ENCODE peak calls at places on chromosomes 3 and 15, in seven cellular contexts. X, G, A, C, Z, H and O are unnamed samples.

GRCh38 chr3:185824467-185825378 is at the start of gene IGF2BP2:
- DNase-seq in X (peak), G (no peak), A (no peak), C (peak), Z (peak), H (peak), O (no peak)

GRCh38 chr15:70508561-70509281 is 254.6 kb downstream of the UACA start:
- DNase-seq in X (peak), G (no peak), A (no peak), C (peak), Z (peak), H (peak), O (no peak)

GRCh38 chr3:38438421-38438820 is 15.3 kb upstream of the ACVR2B start:
- DNase-seq in X (no peak), G (no peak), A (no peak), C (peak), Z (no peak), H (peak), O (no peak)

GRCh38 chr3:37511357-37511970 is 337.1 kb upstream of the LRRFIP2 start:
- DNase-seq in X (no peak), G (no peak), A (no peak), C (no peak), Z (no peak), H (no peak), O (no peak)

GRCh38 chr3:127141921-127142730 is 50.8 kb upstream of the PRR23E start:
- DNase-seq in X (peak), G (no peak), A (no peak), C (no peak), Z (no peak), H (no peak), O (no peak)

GRCh38 chr3:122975924-122976293 is 51.7 kb downstream of the SEMA5B start:
- DNase-seq in X (no peak), G (no peak), A (no peak), C (no peak), Z (no peak), H (no peak), O (no peak)

GRCh38 chr3:25585361-25586166 is 79.1 kb downstream of the TOP2B start:
- DNase-seq in X (no peak), G (no peak), A (no peak), C (peak), Z (no peak), H (peak), O (no peak)

GRCh38 chr3:87209115-87209514 is 18.0 kb upstream of the CHMP2B start:
- DNase-seq in X (no peak), G (no peak), A (no peak), C (no peak), Z (no peak), H (no peak), O (no peak)

GRCh38 chr3:60610441-60611112 is 640.7 kb downstream of the FHIT start:
- DNase-seq in X (peak), G (no peak), A (no peak), C (peak), Z (peak), H (peak), O (no peak)

GRCh38 chr15:49471733-49472132 is 48.7 kb downstream of the FGF7 start:
- DNase-seq in X (no peak), G (no peak), A (peak), C (no peak), Z (no peak), H (no peak), O (no peak)

GRCh38 chr3:144775581-144775980 is 804.0 kb downstream of the DIPK2A start:
- DNase-seq in X (no peak), G (no peak), A (no peak), C (no peak), Z (no peak), H (no peak), O (no peak)

GRCh38 chr3:37814547-37814946 is 47.1 kb upstream of the CTDSPL start:
- DNase-seq in X (peak), G (no peak), A (no peak), C (peak), Z (peak), H (peak), O (no peak)

GRCh38 chr3:55218577-55218976 is 268.5 kb downstream of the WNT5A start:
- DNase-seq in X (no peak), G (no peak), A (no peak), C (no peak), Z (no peak), H (no peak), O (no peak)

GRCh38 chr3:46649436-46649835 is 37.1 kb downstream of the FAM240A start:
- DNase-seq in X (no peak), G (no peak), A (no peak), C (no peak), Z (no peak), H (peak), O (no peak)

GRCh38 chr3:67940200-67940952 is 286.0 kb upstream of the SUCLG2 start:
- DNase-seq in X (peak), G (no peak), A (no peak), C (no peak), Z (no peak), H (peak), O (no peak)

GRCh38 chr3:52194541-52195296 is 3.2 kb upstream of the ALAS1 start:
- DNase-seq in X (peak), G (no peak), A (no peak), C (no peak), Z (peak), H (no peak), O (no peak)

GRCh38 chr3:126186749-126187148 is 6.4 kb upstream of the ALDH1L1 start:
- DNase-seq in X (no peak), G (no peak), A (no peak), C (no peak), Z (no peak), H (no peak), O (no peak)

GRCh38 chr3:31091748-31092147 is 197.3 kb upstream of the GADL1 start:
- DNase-seq in X (no peak), G (no peak), A (no peak), C (no peak), Z (no peak), H (no peak), O (no peak)

GRCh38 chr3:93973160-93974126 is at the start of gene PROS1:
- DNase-seq in X (peak), G (peak), A (no peak), C (peak), Z (peak), H (peak), O (peak)

GRCh38 chr3:193772389-193772788 is 179.4 kb downstream of the OPA1 start:
- DNase-seq in X (no peak), G (no peak), A (no peak), C (no peak), Z (no peak), H (no peak), O (no peak)

GRCh38 chr15:91484141-91484540 is 369.4 kb upstream of the SLCO3A1 start:
- DNase-seq in X (no peak), G (no peak), A (no peak), C (no peak), Z (no peak), H (no peak), O (no peak)

GRCh38 chr3:177524742-177525141 is 327.5 kb upstream of the TBL1XR1 start:
- DNase-seq in X (no peak), G (no peak), A (no peak), C (no peak), Z (no peak), H (no peak), O (no peak)

GRCh38 chr15:86021281-86022264 is 58.1 kb upstream of the AGBL1 start:
- DNase-seq in X (peak), G (no peak), A (no peak), C (peak), Z (no peak), H (peak), O (no peak)

GRCh38 chr3:46400000-46400734 is 6.7 kb downstream of the CCR5AS start:
- DNase-seq in X (peak), G (no peak), A (no peak), C (peak), Z (peak), H (peak), O (no peak)

GRCh38 chr15:75661041-75661778 is 13.5 kb downstream of the SNX33 start:
- DNase-seq in X (peak), G (no peak), A (no peak), C (peak), Z (peak), H (peak), O (no peak)

GRCh38 chr3:193662757-193663322 is 69.8 kb downstream of the OPA1 start:
- DNase-seq in X (peak), G (no peak), A (no peak), C (no peak), Z (peak), H (no peak), O (peak)

GRCh38 chr15:92638709-92639365 is 16.7 kb downstream of the FAM174B start:
- DNase-seq in X (no peak), G (no peak), A (no peak), C (no peak), Z (no peak), H (no peak), O (no peak)

GRCh38 chr15:59622289-59622688 is 10.7 kb downstream of the GCNT3 start:
- DNase-seq in X (peak), G (peak), A (no peak), C (peak), Z (peak), H (peak), O (no peak)

GRCh38 chr3:27511724-27512422 is 27.7 kb upstream of the SLC4A7 start:
- DNase-seq in X (no peak), G (no peak), A (no peak), C (no peak), Z (no peak), H (no peak), O (no peak)

DNA sequence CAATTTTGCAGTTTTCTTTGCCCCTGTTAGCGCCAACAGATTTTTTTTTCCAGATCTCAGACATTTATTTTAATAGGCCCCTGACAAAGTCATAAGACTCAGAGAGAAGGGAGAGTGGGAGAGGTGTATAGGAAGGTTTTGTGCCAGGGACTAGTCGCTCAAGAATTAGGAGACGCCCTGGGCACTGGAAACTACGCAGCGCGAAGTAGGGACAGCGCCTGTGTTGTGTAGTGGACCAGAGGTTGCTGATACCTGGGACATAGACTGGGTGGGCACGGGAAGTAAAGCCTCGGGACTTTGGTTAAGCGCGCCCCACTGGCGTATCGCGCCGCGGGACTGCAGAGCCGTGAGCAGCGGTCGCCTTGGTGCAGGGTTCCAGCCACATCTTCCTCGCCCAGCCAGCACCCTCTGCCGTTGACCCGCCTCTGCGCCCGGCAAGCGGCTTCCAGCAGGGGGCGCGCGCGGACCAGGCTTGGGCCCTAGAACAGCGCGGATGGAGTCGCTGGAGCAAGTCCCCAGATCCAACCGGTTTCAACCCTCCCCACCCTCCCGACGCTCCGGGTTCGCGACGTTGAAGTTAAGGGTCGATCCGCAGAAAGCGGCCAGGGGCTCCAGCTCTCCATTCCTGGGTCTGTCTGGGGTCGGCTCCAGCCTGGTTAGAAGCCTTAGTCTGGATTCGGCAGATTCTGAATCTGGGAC is 3.0 kb upstream of the ISLR2 start:
- DNase-seq in X (peak), G (peak), A (no peak), C (peak), Z (peak), H (peak), O (peak)
- H3K4me3 ChIP-seq in X (peak), G (peak), A (peak), C (peak), Z (peak), H (peak), O (peak)

DNA sequence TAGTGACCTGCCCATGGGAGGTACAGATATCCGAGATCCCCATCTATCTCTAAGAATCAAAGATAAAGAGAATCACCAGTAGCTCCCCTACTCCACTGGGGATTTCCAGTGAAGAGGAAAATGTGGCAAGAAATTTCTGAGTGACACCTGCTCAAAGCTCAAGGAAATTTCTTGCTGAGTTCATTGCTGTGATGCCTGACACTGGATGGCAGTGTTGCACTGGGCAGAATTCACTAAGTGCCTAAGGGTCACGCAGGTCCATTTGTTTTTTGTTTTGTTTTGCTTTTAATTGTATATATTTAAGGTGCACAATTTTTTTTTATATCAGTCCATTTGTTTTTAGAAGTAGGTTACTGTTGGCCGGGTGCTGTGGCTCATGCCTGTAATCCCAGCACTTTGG is 109.5 kb upstream of the KCNAB1 start:
- DNase-seq in X (peak), G (peak), A (no peak), C (no peak), Z (peak), H (no peak), O (no peak)
- H3K4me3 ChIP-seq in X (no peak), G (no peak), A (no peak), C (no peak), Z (no peak), H (no peak), O (no peak)

DNA sequence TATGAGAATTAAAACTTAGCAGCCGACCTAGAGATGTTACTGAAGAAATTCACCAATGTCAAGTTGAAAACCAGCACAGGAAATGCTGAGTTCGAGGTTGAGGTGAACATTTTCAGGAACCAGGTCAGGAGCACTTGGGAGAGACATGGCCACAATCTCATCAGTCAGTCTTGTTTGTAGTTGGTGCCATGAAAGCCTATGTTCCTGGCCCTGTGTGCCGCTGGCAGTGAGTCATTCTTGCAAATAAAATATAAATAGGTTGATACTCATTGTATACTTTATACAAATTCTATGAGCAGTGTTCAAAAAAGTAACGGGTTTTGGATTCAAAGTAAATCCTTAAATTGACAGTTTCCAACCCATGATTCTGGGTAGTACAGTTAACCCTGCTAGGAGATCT is 1.5 kb upstream of the FSIP1 start:
- DNase-seq in X (no peak), G (no peak), A (no peak), C (peak), Z (no peak), H (peak), O (no peak)
- H3K4me3 ChIP-seq in X (no peak), G (peak), A (peak), C (peak), Z (peak), H (peak), O (peak)

GRCh38 chr3:35640186-35640584 is 860 bp downstream of the ARPP21 start:
- DNase-seq in X (no peak), G (no peak), A (no peak), C (no peak), Z (no peak), H (no peak), O (no peak)
- H3K4me3 ChIP-seq in X (peak), G (no peak), A (no peak), C (peak), Z (peak), H (no peak), O (peak)

GRCh38 chr15:56838085-56838484 is 80.4 kb upstream of the TCF12 start:
- DNase-seq in X (no peak), G (no peak), A (no peak), C (no peak), Z (no peak), H (no peak), O (no peak)

GRCh38 chr15:56837281-56837680 is 81.2 kb upstream of the TCF12 start:
- DNase-seq in X (no peak), G (no peak), A (no peak), C (peak), Z (peak), H (peak), O (no peak)

GRCh38 chr15:56835598-56836275 is 82.7 kb upstream of the TCF12 start:
- DNase-seq in X (no peak), G (no peak), A (no peak), C (peak), Z (peak), H (peak), O (peak)

GRCh38 chr15:56831467-56831866 is 87.0 kb upstream of the TCF12 start:
- DNase-seq in X (no peak), G (no peak), A (no peak), C (no peak), Z (no peak), H (peak), O (no peak)

DNA sequence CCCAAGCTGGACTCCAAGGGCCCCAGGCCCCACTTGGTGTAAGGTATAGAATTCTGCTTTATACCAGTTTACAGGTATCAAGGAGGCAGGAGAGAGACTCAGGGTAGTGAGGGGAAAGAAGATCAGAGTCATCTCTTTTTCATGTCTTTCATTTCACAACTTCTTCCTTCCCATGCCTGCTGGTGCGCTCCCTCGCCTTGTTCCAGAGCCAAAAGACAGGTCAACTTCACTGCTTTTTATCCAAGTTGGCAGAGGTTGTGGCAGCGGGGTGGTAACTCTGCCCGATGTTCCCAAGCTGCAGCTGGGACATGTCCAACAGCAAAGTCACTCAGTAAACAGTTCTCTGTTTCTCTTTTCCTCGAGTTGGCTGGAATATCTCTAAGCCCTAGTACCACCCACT is 86.3 kb upstream of the TCF12 start:
- DNase-seq in X (peak), G (no peak), A (no peak), C (peak), Z (peak), H (peak), O (no peak)
- H3K4me3 ChIP-seq in X (no peak), G (no peak), A (no peak), C (no peak), Z (no peak), H (no peak), O (no peak)

DNA sequence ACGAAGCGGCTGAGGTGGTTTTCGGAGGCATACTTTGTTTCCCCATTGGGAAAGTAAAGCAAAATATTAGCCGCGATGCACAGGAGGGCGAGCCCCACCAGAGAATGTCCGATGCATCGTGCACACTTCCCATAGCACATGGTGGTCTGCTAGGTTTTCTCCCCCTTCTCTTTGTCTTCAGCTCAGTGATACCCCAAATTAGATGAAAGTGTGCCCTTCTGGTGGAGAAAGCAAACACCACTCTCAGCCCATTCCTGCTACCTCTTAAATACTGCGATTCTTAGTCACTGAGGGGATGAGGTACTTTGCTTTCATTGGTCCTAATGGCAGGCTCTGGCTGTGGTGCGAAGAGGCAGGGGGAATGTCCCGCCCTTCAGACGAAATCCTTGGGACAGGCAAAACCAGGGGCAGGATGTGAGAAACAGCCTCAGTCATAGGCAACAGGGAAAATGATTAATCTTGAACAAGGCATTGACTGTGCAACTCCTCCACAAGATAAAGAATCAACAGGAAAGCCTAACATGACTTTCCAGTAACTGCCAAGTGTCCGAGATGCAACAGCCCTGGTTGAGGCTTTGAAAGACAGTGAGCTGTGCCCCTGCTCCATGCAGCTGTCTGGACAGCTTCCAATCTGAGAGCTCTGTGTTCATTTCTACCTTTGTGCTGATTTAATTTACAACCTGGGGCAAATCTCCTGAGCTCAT is at the start of gene TM4SF1:
- DNase-seq in X (peak), G (no peak), A (no peak), C (peak), Z (peak), H (peak), O (no peak)
- H3K4me3 ChIP-seq in X (no peak), G (no peak), A (no peak), C (peak), Z (peak), H (peak), O (no peak)

GRCh38 chr3:1892459-1892858 is 206.2 kb upstream of the CNTN4 start:
- DNase-seq in X (no peak), G (no peak), A (no peak), C (no peak), Z (no peak), H (no peak), O (no peak)
- H3K4me3 ChIP-seq in X (no peak), G (no peak), A (no peak), C (no peak), Z (no peak), H (no peak), O (no peak)

GRCh38 chr3:69250014-69250413 is 127.6 kb upstream of the LMOD3 start:
- DNase-seq in X (peak), G (no peak), A (no peak), C (peak), Z (peak), H (peak), O (no peak)
- H3K4me3 ChIP-seq in X (peak), G (no peak), A (no peak), C (peak), Z (no peak), H (no peak), O (no peak)

GRCh38 chr3:57892423-57892822 is 115.8 kb upstream of the FLNB start:
- DNase-seq in X (no peak), G (no peak), A (no peak), C (peak), Z (peak), H (peak), O (no peak)

GRCh38 chr3:57893668-57894067 is 114.6 kb upstream of the FLNB start:
- DNase-seq in X (no peak), G (no peak), A (no peak), C (no peak), Z (no peak), H (no peak), O (no peak)

GRCh38 chr3:57893156-57893555 is 115.1 kb upstream of the FLNB start:
- DNase-seq in X (no peak), G (no peak), A (no peak), C (no peak), Z (no peak), H (no peak), O (no peak)

GRCh38 chr3:57890874-57891273 is 117.3 kb upstream of the FLNB start:
- DNase-seq in X (no peak), G (no peak), A (no peak), C (peak), Z (no peak), H (no peak), O (no peak)

DNA sequence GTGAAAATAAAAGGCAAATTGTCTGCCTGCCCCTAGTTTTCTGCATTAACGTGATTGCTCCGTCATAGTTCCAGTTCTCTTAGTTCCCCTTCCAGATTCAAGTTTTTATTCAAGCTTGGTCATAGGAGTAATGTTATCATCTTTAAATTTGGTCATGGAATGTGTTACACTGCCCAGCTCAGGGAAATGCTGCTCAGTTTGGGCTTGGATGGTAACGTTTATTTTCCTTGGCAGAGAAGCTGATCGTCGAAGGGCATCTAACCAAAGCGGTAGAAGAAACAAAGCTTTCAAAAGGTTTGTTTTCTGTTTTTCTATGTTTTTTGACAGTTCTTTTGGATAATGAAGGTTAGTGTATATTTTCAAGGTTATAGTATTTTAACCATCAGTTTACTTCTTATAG is 118.4 kb upstream of the FLNB start:
- DNase-seq in X (no peak), G (no peak), A (no peak), C (no peak), Z (peak), H (peak), O (no peak)
- H3K4me3 ChIP-seq in X (no peak), G (no peak), A (no peak), C (no peak), Z (no peak), H (peak), O (no peak)